ENCODE peak calls at places on chromosome 17, in four cellular contexts. A is K562, K is GM12878, Q is SK-N-SH. M is an unnamed sample.

GRCh38 chr17:80647746-80648145 is 103.1 kb downstream of the RPTOR start:
- DNase-seq in K (no peak), Q (no peak), A (no peak), M (no peak)

GRCh38 chr17:78163881-78164747 is 4.3 kb upstream of the SYNGR2 start:
- DNase-seq in A (no peak), K (no peak), Q (peak; percentile 42), M (no peak)

GRCh38 chr17:1611715-1612114 is 16.9 kb downstream of the SLC43A2 start:
- DNase-seq in A (no peak), K (no peak), Q (no peak), M (no peak)

GRCh38 chr17:9839433-9839832 is 13.7 kb downstream of the GLP2R start:
- DNase-seq in Q (no peak), A (no peak), K (no peak), M (peak; percentile 17)

GRCh38 chr17:17741346-17742023 is 60.2 kb downstream of the RAI1 start:
- DNase-seq in A (no peak), Q (peak; percentile 72), K (no peak), M (peak; percentile 55)

GRCh38 chr17:38455288-38455915 is 27.1 kb downstream of the ARHGAP23 start:
- DNase-seq in Q (peak; percentile 67), A (no peak), K (no peak), M (no peak)

GRCh38 chr17:68277807-68278206 is 13.1 kb downstream of the SLC16A6 start:
- DNase-seq in Q (no peak), K (no peak), A (no peak), M (no peak)

GRCh38 chr17:685006-685405 is 29.6 kb downstream of the VPS53 start:
- DNase-seq in A (no peak), Q (no peak), K (no peak), M (no peak)

GRCh38 chr17:59707971-59708425 is 544 bp downstream of the VMP1 start:
- DNase-seq in A (no peak), K (no peak), Q (no peak), M (no peak)

GRCh38 chr17:15268003-15268402 is 2.9 kb upstream of the PMP22 start:
- DNase-seq in Q (no peak), K (no peak), A (no peak), M (no peak)

GRCh38 chr17:65963179-65963578 is 228.8 kb downstream of the CEP112 start:
- DNase-seq in Q (no peak), A (no peak), K (no peak), M (no peak)

GRCh38 chr17:8887834-8888703 is 20.6 kb upstream of the PIK3R6 start:
- DNase-seq in A (peak; percentile 14), Q (peak; percentile 66), K (no peak), M (peak; percentile 89)

GRCh38 chr17:47802341-47803022 is 19.1 kb downstream of the OSBPL7 start:
- DNase-seq in A (peak; percentile 61), K (no peak), Q (peak; percentile 90), M (peak; percentile 75)

GRCh38 chr17:45267436-45268055 is 5.7 kb upstream of the SPATA32 start:
- DNase-seq in A (no peak), Q (no peak), K (no peak), M (no peak)

GRCh38 chr17:38926290-38927070 is 1.1 kb downstream of the LASP1NB start:
- DNase-seq in K (no peak), Q (no peak), A (no peak), M (no peak)

GRCh38 chr17:7982171-7982570 is 20.2 kb upstream of the GUCY2D start:
- DNase-seq in A (no peak), Q (no peak), K (no peak), M (no peak)

GRCh38 chr17:35299108-35299507 is 56.2 kb downstream of the SLFN5 start:
- DNase-seq in K (no peak), Q (no peak), A (no peak), M (no peak)

GRCh38 chr17:81537343-81537855 is 9.2 kb downstream of the FSCN2 start:
- DNase-seq in A (peak; percentile 59), Q (peak; percentile 92), K (no peak), M (peak; percentile 81)

GRCh38 chr17:65027305-65027704 is 29.2 kb downstream of the GNA13 start:
- DNase-seq in A (peak; percentile 54), Q (peak; percentile 52), K (peak; percentile 45), M (peak; percentile 41)

GRCh38 chr17:65931246-65932149 is 260.4 kb downstream of the CEP112 start:
- DNase-seq in K (no peak), Q (no peak), A (no peak), M (no peak)

GRCh38 chr17:22469101-22469880 is 777.0 kb downstream of the KCNJ18 start:
- DNase-seq in Q (no peak), K (no peak), A (no peak), M (no peak)

GRCh38 chr17:38510424-38511125 is 82.3 kb downstream of the ARHGAP23 start:
- DNase-seq in Q (peak; percentile 91), A (peak; percentile 79), K (no peak), M (peak; percentile 65)

GRCh38 chr17:46733837-46734516 is 84.5 kb downstream of the WNT3 start:
- DNase-seq in Q (no peak), K (no peak), A (no peak), M (no peak)

GRCh38 chr17:77961741-77962140 is 3.2 kb downstream of the TNRC6C start:
- DNase-seq in K (no peak), A (no peak), Q (no peak), M (no peak)

GRCh38 chr17:61399131-61400057 is at the start of gene TBX2:
- DNase-seq in Q (peak; percentile 98), K (no peak), A (no peak), M (peak; percentile 64)

GRCh38 chr17:8359769-8360168 is 16.7 kb downstream of the KRABD2 start:
- DNase-seq in Q (no peak), A (peak; percentile 47), K (no peak), M (no peak)

GRCh38 chr17:83180996-83181481 is 101.6 kb downstream of the METRNL start:
- DNase-seq in Q (peak; percentile 81), K (no peak), A (no peak), M (peak; percentile 8)

GRCh38 chr17:68812876-68813584 is 142.2 kb downstream of the ABCA8 start:
- DNase-seq in A (no peak), K (no peak), Q (no peak), M (no peak)

GRCh38 chr17:8162997-8163977 is 539 bp upstream of the VAMP2 start:
- DNase-seq in A (no peak), K (no peak), Q (peak; percentile 93), M (peak; percentile 80)

GRCh38 chr17:5630434-5630833 is 46.1 kb upstream of the NLRP1 start:
- DNase-seq in K (no peak), Q (no peak), A (no peak), M (no peak)

GRCh38 chr17:44094701-44095387 is 24.3 kb downstream of the G6PC3 start:
- DNase-seq in K (no peak), A (no peak), Q (no peak), M (no peak)

GRCh38 chr17:44095388-44095646 is 24.8 kb downstream of the G6PC3 start:
- DNase-seq in K (no peak), Q (no peak), A (peak; percentile 79), M (no peak)

GRCh38 chr17:44097110-44097810 is 26.2 kb downstream of the HDAC5 start:
- DNase-seq in K (no peak), Q (no peak), A (peak; percentile 47), M (no peak)

GRCh38 chr17:44093231-44093900 is 22.8 kb downstream of the G6PC3 start:
- DNase-seq in A (no peak), K (no peak), Q (no peak), M (no peak)

DNA sequence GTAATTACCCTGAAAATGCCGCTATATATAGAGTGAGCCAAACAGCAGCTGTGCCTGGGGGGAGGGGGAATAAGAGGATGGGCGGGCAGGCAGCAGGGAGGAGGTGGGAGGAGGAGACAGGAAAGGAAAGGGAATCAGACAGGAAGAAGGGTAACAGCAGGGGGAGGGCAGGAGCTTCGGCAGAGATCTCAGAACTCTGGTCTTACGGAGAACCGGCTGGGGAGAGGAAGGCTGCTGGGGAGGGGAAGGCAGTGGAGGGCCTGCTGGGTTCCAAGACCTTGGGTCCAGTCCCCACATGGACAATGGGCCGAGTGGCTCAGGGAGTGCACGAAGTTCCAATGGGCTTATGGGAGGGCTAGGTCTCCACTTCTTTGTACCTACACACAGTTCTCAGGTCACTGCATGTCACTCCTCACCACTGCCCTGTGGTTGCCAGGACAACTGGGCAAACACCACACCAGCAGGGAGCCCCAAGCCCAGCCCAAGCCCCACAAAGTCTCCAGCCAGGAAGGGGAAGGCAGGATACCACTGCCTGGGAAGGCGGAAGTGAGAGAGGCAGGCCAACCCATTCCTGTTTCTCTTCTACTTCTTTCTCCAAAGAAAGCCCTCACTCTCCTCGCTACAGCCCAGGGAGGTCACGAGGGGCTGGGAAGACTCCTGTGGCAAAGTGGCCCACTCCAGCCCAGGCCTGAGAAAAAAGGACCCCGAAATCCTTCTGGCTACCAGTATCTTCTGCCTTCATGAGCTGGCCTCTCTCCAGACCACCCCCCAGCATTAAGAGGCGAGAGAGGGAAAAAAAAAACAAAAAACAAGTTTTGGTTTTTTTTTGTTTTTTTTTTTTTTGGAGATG is 25.3 kb downstream of the G6PC3 start:
- DNase-seq in A (peak; percentile 84), K (no peak), Q (peak; percentile 85), M (peak; percentile 85)
- TF ChIP-seq USF1 in A (no peak), K (no peak), Q (no peak), M (no peak)

DNA sequence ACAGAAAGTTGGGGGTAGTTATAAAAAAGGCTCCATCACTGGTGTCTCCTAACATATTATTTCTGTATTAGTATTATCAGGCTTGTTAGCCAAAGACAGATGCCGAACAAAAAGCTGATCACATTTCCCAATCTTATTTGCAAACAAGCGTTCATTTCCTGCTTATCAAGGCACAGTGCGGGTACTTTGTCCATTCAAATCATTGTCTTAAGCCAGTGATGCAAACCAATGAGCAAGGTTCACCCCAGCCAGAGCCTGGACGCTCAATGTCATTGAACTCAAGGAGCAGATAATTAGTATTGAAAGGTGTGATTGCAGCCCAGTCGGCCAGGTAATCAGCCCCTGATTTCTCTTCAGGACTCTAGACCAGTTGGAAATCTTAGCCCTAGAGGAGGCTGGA is 20.4 kb upstream of the SOX9 start:
- DNase-seq in Q (no peak), K (no peak), A (no peak), M (no peak)
- TF ChIP-seq CTCF in Q (no peak), K (no peak), A (no peak), M (no peak)

GRCh38 chr17:29079887-29080286 is 36.9 kb downstream of the PIPOX start:
- DNase-seq in K (no peak), A (no peak), Q (no peak), M (no peak)
- TF ChIP-seq USF1 in K (no peak), A (no peak), Q (no peak), M (no peak)

GRCh38 chr17:56629450-56630187 is 36.1 kb downstream of the NOG start:
- DNase-seq in A (peak; percentile 59), Q (peak; percentile 36), K (no peak), M (peak; percentile 62)
- TF ChIP-seq CTCF in A (peak; percentile 51), Q (peak; percentile 71), K (peak; percentile 18), M (no peak)

GRCh38 chr17:75406222-75406615 is 741 bp upstream of the GRB2 start:
- DNase-seq in K (no peak), A (no peak), Q (peak; percentile 27), M (no peak)
- TF ChIP-seq USF1 in K (no peak), A (no peak), Q (no peak), M (no peak)